ENCODE peak calls at places on chromosome 7, in four cellular contexts. J is sigmoid colon, T is psoas muscle, R is H7. C is an unnamed sample.

GRCh38 chr7:93569189-93569588 is 5.3 kb downstream of the CALCR start:
- DNase-seq in J (no peak), R (no peak), T (no peak), C (no peak)

GRCh38 chr7:104207348-104207730 is 474 bp downstream of the ORC5 start:
- DNase-seq in T (no peak), R (no peak), J (no peak), C (no peak)

GRCh38 chr7:128886391-128887168 is 23.9 kb downstream of the ATP6V1F start:
- DNase-seq in J (peak; percentile 61), T (peak; percentile 40), R (peak; percentile 75), C (no peak)

GRCh38 chr7:33494473-33494872 is 365.1 kb downstream of the BBS9 start:
- DNase-seq in J (no peak), T (no peak), R (peak; percentile 7), C (no peak)

GRCh38 chr7:2169923-2170575 is 62.7 kb downstream of the MAD1L1 start:
- DNase-seq in R (peak; percentile 34), T (no peak), J (no peak), C (no peak)

GRCh38 chr7:136342221-136342620 is 365.1 kb upstream of the MTPN start:
- DNase-seq in R (no peak), J (no peak), T (no peak), C (no peak)

GRCh38 chr7:99562832-99563231 is 4.4 kb downstream of the ZNF655 start:
- DNase-seq in T (no peak), R (no peak), J (no peak), C (no peak)

GRCh38 chr7:1466524-1467271 is 7.4 kb upstream of the MICALL2 start:
- DNase-seq in R (peak; percentile 96), J (peak; percentile 91), T (peak; percentile 78), C (no peak)

GRCh38 chr7:53531-53930 is 138.8 kb upstream of the FAM20C start:
- DNase-seq in T (no peak), R (no peak), J (no peak), C (no peak)

GRCh38 chr7:157018997-157019591 is 8.6 kb upstream of the MNX1 start:
- DNase-seq in J (no peak), T (no peak), R (peak; percentile 87), C (no peak)

GRCh38 chr7:70696139-70696782 is 435.7 kb upstream of the GALNT17 start:
- DNase-seq in R (no peak), T (no peak), J (no peak), C (no peak)

GRCh38 chr7:23490357-23491131 is 20.3 kb upstream of the IGF2BP3 start:
- DNase-seq in J (peak; percentile 68), R (peak; percentile 45), T (peak; percentile 68), C (no peak)

GRCh38 chr7:105677803-105678583 is 96.7 kb upstream of the EFCAB10 start:
- DNase-seq in J (no peak), T (no peak), R (no peak), C (no peak)

GRCh38 chr7:27295236-27295635 is 52.6 kb downstream of the EVX1 start:
- DNase-seq in R (no peak), J (no peak), T (no peak), C (no peak)

GRCh38 chr7:134155871-134156270 is 28.7 kb downstream of the LRGUK start:
- DNase-seq in J (no peak), R (no peak), T (no peak), C (no peak)

GRCh38 chr7:129780257-129781127 is 169.0 kb downstream of the NRF1 start:
- DNase-seq in R (peak; percentile 99), T (peak; percentile 73), J (no peak), C (no peak)

DNA sequence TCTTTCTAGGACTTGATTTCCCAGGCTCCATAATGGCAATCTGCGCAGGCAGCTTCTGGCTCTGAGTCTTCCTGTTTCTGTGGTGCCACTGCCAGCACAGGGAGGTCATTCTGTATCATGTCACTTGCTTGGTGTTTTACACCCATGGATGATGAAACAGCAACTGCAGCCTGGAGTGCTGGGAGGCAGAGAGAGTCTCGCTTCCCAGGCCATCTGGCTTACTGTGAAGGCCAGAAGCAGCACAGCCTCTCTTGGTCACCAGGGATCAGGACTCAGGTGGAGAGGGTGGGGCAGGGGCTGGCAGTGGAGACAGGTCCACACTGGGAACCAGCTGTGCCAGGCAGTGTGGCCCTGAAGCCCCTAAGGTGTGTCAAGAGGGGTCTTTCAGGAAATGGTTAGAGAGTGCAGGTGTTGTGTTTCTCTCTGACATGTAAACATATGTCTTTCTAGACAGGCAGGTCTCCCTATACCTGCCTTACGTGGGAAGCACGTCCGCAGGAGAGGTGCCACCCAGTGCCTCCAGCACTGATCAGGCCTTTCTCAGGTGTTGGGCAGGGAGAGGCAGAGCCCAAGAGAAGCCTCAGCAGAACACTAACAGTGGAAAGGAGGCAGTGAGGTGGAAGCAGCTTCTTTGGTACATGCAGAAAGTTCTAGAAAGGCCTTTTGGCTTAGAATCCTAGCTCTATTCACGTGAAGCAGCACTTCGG is 71.4 kb downstream of the INSIG1 start:
- DNase-seq in T (peak; percentile 30), R (no peak), J (no peak), C (no peak)
- H3K27me3 ChIP-seq in T (peaks cover 34% of the 10 kb centered on the region), R (peaks cover 56% of the 10 kb centered on the region), J (peaks cover 52% of the 10 kb centered on the region), C (peaks cover 7% of the 10 kb centered on the region)

DNA sequence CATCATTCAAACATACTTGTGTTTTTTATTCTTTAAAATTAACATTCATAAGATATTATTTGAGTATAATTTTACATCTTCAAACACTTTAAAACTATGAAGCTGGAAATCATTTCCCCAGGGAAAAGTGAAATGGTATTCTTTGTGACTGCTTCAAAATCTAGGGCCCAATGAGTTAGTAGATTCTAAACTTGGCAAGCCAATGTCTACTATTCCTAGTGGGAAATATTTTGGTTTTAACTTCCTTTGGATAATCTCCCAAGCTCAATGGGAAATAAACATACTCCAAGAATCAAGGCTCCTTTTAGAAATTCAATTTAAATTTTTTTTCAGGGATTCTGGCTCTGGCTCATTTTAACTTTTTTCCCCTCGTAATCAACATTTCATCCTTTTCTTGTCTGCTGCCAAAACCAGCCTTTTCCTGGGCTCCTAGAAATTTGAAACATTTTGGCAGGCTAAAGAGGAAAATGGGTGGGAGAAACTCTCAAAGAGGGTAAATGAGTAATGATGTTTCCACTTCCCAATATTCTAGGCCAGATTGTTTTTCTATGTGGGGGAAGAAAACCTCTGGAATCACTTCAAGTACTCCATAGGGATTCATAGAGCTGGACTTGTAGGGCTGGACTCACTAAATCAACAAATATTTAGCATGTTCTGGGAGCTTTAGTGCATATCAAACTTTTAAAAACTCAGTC is 85.5 kb upstream of the AGR3 start:
- DNase-seq in J (no peak), R (no peak), T (no peak), C (no peak)
- H3K27me3 ChIP-seq in J (no peaks in the 10 kb centered on the region), R (no peaks in the 10 kb centered on the region), T (no peaks in the 10 kb centered on the region), C (no peaks in the 10 kb centered on the region)

GRCh38 chr7:96316949-96317348 is 4.9 kb downstream of the SLC25A13 start:
- DNase-seq in T (no peak), R (no peak), J (no peak), C (no peak)
- H3K27me3 ChIP-seq in T (no peaks in the 10 kb centered on the region), R (no peaks in the 10 kb centered on the region), J (no peaks in the 10 kb centered on the region), C (no peaks in the 10 kb centered on the region)

GRCh38 chr7:101015626-101016025 is 4.3 kb upstream of the MUC17 start:
- DNase-seq in R (no peak), T (peak; percentile 19), J (no peak), C (no peak)

GRCh38 chr7:101012931-101013330 is 7.0 kb upstream of the MUC17 start:
- DNase-seq in R (peak; percentile 19), T (peak; percentile 23), J (no peak), C (no peak)

DNA sequence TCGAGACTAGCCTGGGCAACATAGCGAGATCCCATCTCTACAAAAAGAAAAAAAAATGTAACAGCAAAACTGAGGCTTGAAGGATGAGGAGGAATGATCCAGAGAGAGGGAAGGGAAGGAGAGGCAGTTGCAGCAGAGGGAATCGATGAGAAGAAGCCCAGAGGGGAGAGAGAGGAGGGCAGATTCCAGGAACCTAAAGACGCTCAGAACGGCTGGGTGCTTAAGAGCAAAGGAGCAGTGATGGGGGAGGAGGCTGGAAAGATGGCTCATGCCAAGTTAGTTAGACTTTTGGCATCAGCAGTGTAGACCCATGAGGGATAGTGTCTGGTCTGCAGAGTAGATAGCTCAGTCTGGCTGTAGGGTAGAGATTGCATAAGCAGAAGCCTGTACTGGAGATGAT is 10.3 kb upstream of the MUC17 start:
- DNase-seq in J (no peak), R (no peak), T (no peak), C (no peak)
- H3K27me3 ChIP-seq in J (no peaks in the 10 kb centered on the region), R (no peaks in the 10 kb centered on the region), T (no peaks in the 10 kb centered on the region), C (no peaks in the 10 kb centered on the region)